ENCODE peak calls at places on chromosomes 2 and 18, in seven cellular contexts. O, T, A, L, J, G and R are unnamed samples.

GRCh38 chr2:158457826-158458616 is 1.3 kb downstream of the PKP4 start:
- DNase-seq in T (peak), O (peak), L (peak), A (peak), J (peak), G (peak), R (peak)

GRCh38 chr2:32264422-32265149 is at the start of gene NLRC4:
- DNase-seq in T (no peak), O (no peak), G (peak), J (no peak), L (peak), A (no peak), R (no peak)

GRCh38 chr18:34522627-34523026 is 187.5 kb upstream of the DTNA start:
- DNase-seq in O (no peak), J (no peak), T (no peak), L (no peak), A (no peak), G (no peak), R (no peak)

GRCh38 chr2:43098539-43098938 is 127.9 kb downstream of the ZFP36L2 start:
- DNase-seq in T (no peak), A (no peak), J (no peak), G (no peak), O (no peak), L (no peak), R (no peak)

GRCh38 chr18:76394780-76395476 is 100.1 kb downstream of the ZNF516 start:
- DNase-seq in G (no peak), T (no peak), A (peak), J (no peak), L (no peak), O (no peak), R (no peak)

GRCh38 chr18:48345596-48345995 is 63.6 kb downstream of the ZBTB7C start:
- DNase-seq in O (no peak), L (no peak), J (peak), T (no peak), A (no peak), G (no peak), R (no peak)

GRCh38 chr2:98463551-98463971 is 18.9 kb downstream of the INPP4A start:
- DNase-seq in J (no peak), L (peak), O (no peak), A (no peak), T (no peak), G (no peak), R (peak)

GRCh38 chr2:71358931-71359671 is 27.5 kb downstream of the ZNF638 start:
- DNase-seq in O (no peak), T (no peak), L (no peak), G (no peak), A (peak), J (peak), R (no peak)

GRCh38 chr2:24724111-24724775 is 68.9 kb downstream of the PTRHD1 start:
- DNase-seq in J (no peak), G (no peak), O (no peak), L (no peak), T (no peak), A (no peak), R (no peak)